ENCODE peak calls at places on chromosomes 6 and 20, in nine cellular contexts. E is activated B cell treated with CpG ODN at 0.5 μM for 24 hours, J is cardiac fibroblast, T is fibroblast of villous mesenchyme, G is RWPE1, F is AG10803, C is HCT116, M is A549, S is IMR-90. R is an unnamed sample.

GRCh38 chr6:152232494-152233151 is 404.5 kb downstream of the SYNE1 start:
- DNase-seq in E (no peak), J (peak; percentile 49), T (peak; percentile 97), G (no peak), F (peak; percentile 47), C (no peak), M (no peak), S (peak; percentile 67), R (no peak)

GRCh38 chr6:37994238-37994637 is 174.7 kb downstream of the ZFAND3 start:
- DNase-seq in E (no peak), J (peak; percentile 62), T (no peak), G (peak; percentile 26), F (peak; percentile 31), C (no peak), M (no peak), S (no peak), R (no peak)

GRCh38 chr6:148203970-148204369 is 138.7 kb upstream of the SASH1 start:
- DNase-seq in E (no peak), J (peak; percentile 69), T (peak; percentile 41), G (no peak), F (peak; percentile 68), C (no peak), M (no peak), S (peak; percentile 90), R (peak; percentile 11)

GRCh38 chr20:39312107-39312506 is 350.0 kb downstream of the DHX35 start:
- DNase-seq in E (no peak), J (no peak), T (no peak), G (no peak), F (no peak), C (no peak), M (no peak), S (no peak), R (no peak)

GRCh38 chr6:206264-206663 is 86.0 kb upstream of the DUSP22 start:
- DNase-seq in E (no peak), J (no peak), T (no peak), G (no peak), F (no peak), C (no peak), M (no peak), S (no peak), R (no peak)

GRCh38 chr6:37077459-37078296 is 72.2 kb downstream of the FGD2 start:
- DNase-seq in E (no peak), J (peak; percentile 85), T (peak; percentile 99), G (peak; percentile 40), F (peak; percentile 99), C (no peak), M (no peak), S (peak; percentile 95), R (no peak)

GRCh38 chr6:25352265-25352664 is 73.1 kb downstream of the CARMIL1 start:
- DNase-seq in E (no peak), J (no peak), T (no peak), G (no peak), F (no peak), C (no peak), M (no peak), S (no peak), R (no peak)

GRCh38 chr20:44683263-44684046 is 31.7 kb upstream of the CCN5 start:
- DNase-seq in E (no peak), J (peak; percentile 64), T (peak; percentile 46), G (peak; percentile 93), F (no peak), C (peak; percentile 59), M (peak; percentile 91), S (peak; percentile 42), R (peak; percentile 48)

GRCh38 chr6:105991561-105992314 is 94.4 kb upstream of the PRDM1 start:
- DNase-seq in E (peak; percentile 34), J (no peak), T (no peak), G (peak; percentile 36), F (no peak), C (no peak), M (peak; percentile 18), S (no peak), R (peak; percentile 16)

GRCh38 chr20:3663031-3663701 is at the start of gene GFRA4:
- DNase-seq in E (no peak), J (no peak), T (no peak), G (no peak), F (no peak), C (no peak), M (no peak), S (no peak), R (no peak)

GRCh38 chr6:16140607-16141006 is 11.7 kb downstream of the MYLIP start:
- DNase-seq in E (no peak), J (no peak), T (no peak), G (no peak), F (no peak), C (no peak), M (no peak), S (no peak), R (no peak)

GRCh38 chr20:23159923-23160445 is 73.9 kb upstream of the CD93 start:
- DNase-seq in E (no peak), J (no peak), T (no peak), G (no peak), F (no peak), C (no peak), M (no peak), S (no peak), R (no peak)

GRCh38 chr6:144768676-144769599 is 483.8 kb downstream of the UTRN start:
- DNase-seq in E (no peak), J (no peak), T (peak; percentile 17), G (no peak), F (peak; percentile 50), C (no peak), M (no peak), S (no peak), R (no peak)

GRCh38 chr6:167589615-167589940 is 237.1 kb upstream of the AFDN start:
- DNase-seq in E (no peak), J (no peak), T (no peak), G (no peak), F (no peak), C (no peak), M (no peak), S (no peak), R (no peak)

GRCh38 chr6:138371720-138372119 is 6.0 kb upstream of the SMIM28 start:
- DNase-seq in E (no peak), J (peak; percentile 43), T (peak; percentile 1), G (no peak), F (no peak), C (no peak), M (peak; percentile 7), S (no peak), R (no peak)

GRCh38 chr6:67916389-67916788 is 718.7 kb upstream of the ADGRB3 start:
- DNase-seq in E (no peak), J (peak; percentile 36), T (peak; percentile 28), G (no peak), F (peak; percentile 58), C (no peak), M (no peak), S (no peak), R (no peak)

GRCh38 chr20:6703047-6703446 is 64.4 kb upstream of the BMP2 start:
- DNase-seq in E (no peak), J (no peak), T (no peak), G (no peak), F (no peak), C (no peak), M (no peak), S (no peak), R (no peak)

GRCh38 chr6:105545947-105546710 is 143.2 kb upstream of the PREP start:
- DNase-seq in E (no peak), J (peak; percentile 70), T (peak; percentile 97), G (peak; percentile 57), F (peak; percentile 91), C (no peak), M (peak; percentile 13), S (peak; percentile 63), R (no peak)

GRCh38 chr6:143614270-143614669 is 63.5 kb upstream of the PHACTR2 start:
- DNase-seq in E (no peak), J (no peak), T (no peak), G (no peak), F (no peak), C (no peak), M (no peak), S (no peak), R (no peak)

DNA sequence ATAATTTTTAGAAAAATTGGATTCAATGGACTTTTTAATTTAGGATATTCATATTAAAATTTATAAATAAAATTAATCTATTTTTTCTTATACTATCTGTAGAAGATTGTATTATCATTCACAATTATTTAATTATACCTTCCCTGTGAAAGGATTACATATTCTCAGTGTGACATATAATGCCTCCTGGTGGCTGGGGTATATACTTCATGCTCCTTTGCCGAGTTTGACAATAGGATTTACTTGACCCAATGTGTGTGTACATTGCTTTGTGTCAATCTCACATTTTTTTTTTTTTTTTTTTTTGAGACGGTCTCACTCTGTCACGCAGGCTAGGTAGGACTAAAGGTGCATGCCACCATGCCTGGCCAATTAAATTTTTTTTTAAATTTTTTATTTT is 230.0 kb upstream of the CHD6 start:
- DNase-seq in E (no peak), J (no peak), T (no peak), G (no peak), F (no peak), C (no peak), M (no peak), S (no peak), R (no peak)
- TF ChIP-seq CTCF in E (no peak), J (no peak), T (no peak), G (no peak), F (no peak), C (no peak), M (no peak), S (no peak), R (no peak)

GRCh38 chr6:7726416-7727149 is 684 bp downstream of the BMP6 start:
- DNase-seq in E (peak; percentile 18), J (peak; percentile 24), T (no peak), G (no peak), F (no peak), C (no peak), M (peak; percentile 19), S (no peak), R (no peak)
- TF ChIP-seq CTCF in E (no peak), J (no peak), T (no peak), G (no peak), F (no peak), C (no peak), M (no peak), S (no peak), R (no peak)

GRCh38 chr6:125784365-125784764 is 6.4 kb upstream of the NCOA7 start:
- DNase-seq in E (no peak), J (peak; percentile 80), T (peak; percentile 31), G (no peak), F (peak; percentile 25), C (no peak), M (no peak), S (peak; percentile 66), R (no peak)

GRCh38 chr6:125780540-125781306 is 10.0 kb upstream of the NCOA7 start:
- DNase-seq in E (peak; percentile 44), J (peak; percentile 89), T (peak; percentile 89), G (no peak), F (peak; percentile 83), C (peak; percentile 60), M (peak; percentile 28), S (peak; percentile 78), R (peak; percentile 35)

GRCh38 chr6:125781307-125781868 is 9.4 kb upstream of the NCOA7 start:
- DNase-seq in E (no peak), J (peak; percentile 55), T (peak; percentile 43), G (no peak), F (peak; percentile 31), C (no peak), M (no peak), S (peak; percentile 47), R (no peak)

GRCh38 chr6:125779924-125780539 is 10.7 kb upstream of the NCOA7 start:
- DNase-seq in E (peak; percentile 77), J (peak; percentile 97), T (peak; percentile 95), G (peak; percentile 94), F (peak; percentile 91), C (peak; percentile 83), M (peak; percentile 75), S (peak; percentile 92), R (peak; percentile 89)
- TF ChIP-seq CTCF in E (no peak), J (peak; percentile 30), T (peak; percentile 10), G (no peak), F (peak; percentile 48), C (peak; percentile 4), M (no peak), S (peak; percentile 28), R (no peak)

GRCh38 chr6:80742481-80742880 is 636.0 kb downstream of the BCKDHB start:
- DNase-seq in E (no peak), J (peak; percentile 74), T (peak; percentile 44), G (peak; percentile 13), F (peak; percentile 63), C (peak; percentile 35), M (no peak), S (peak; percentile 25), R (no peak)
- TF ChIP-seq CTCF in E (no peak), J (peak; percentile 36), T (peak; percentile 46), G (peak; percentile 34), F (peak; percentile 50), C (peak; percentile 46), M (no peak), S (peak; percentile 41), R (no peak)

R was measured in CD4-positive, alpha-beta T cell.